ENCODE peak calls at places on chromosomes 4 and X, in four cellular contexts. M is activated CD4-positive, alpha-beta T cell treated with anti-CD3 and anti-CD28 coated beads, Interleukin-2, amount 50 U/mL, for 1 hour; I is NCI-H1694 treated with DMSO at 0.1 percent for 48 hours; R is tibial nerve. G is an unnamed sample.

GRCh38 chr4:114265342-114265741 is 285.9 kb upstream of the ARSJ start:
- DNase-seq in M (no peak), I (no peak), R (no peak), G (no peak)

GRCh38 chrX:318739-319578 is at the start of gene GTPBP6:
- DNase-seq in M (peak), I (no peak), R (peak), G (peak)

GRCh38 chr4:76993787-76994641 is 44.5 kb downstream of the SEPTIN11 start:
- DNase-seq in M (peak), I (no peak), R (no peak), G (no peak)

GRCh38 chr4:174401471-174402130 is 117.9 kb downstream of the CEP44 start:
- DNase-seq in M (no peak), I (no peak), R (no peak), G (no peak)

GRCh38 chr4:87120411-87121162 is 99.8 kb downstream of the KLHL8 start:
- DNase-seq in M (no peak), I (no peak), R (peak), G (no peak)

GRCh38 chrX:65894138-65894537 is 145.7 kb downstream of the VSIG4 start:
- DNase-seq in M (no peak), I (no peak), R (no peak), G (peak)

GRCh38 chr4:17324431-17324830 is 187.5 kb downstream of the QDPR start:
- DNase-seq in M (peak), I (peak), R (peak), G (no peak)

GRCh38 chr4:6681191-6681590 is 12.5 kb upstream of the S100P start:
- DNase-seq in M (no peak), I (no peak), R (no peak), G (peak)

GRCh38 chrX:44017726-44018125 is 44.5 kb upstream of the NDP start:
- DNase-seq in M (no peak), I (no peak), R (no peak), G (no peak)

GRCh38 chrX:120857240-120857639 is 18.4 kb downstream of the CT47B1 start:
- DNase-seq in M (no peak), I (no peak), R (no peak), G (no peak)

GRCh38 chr4:148998719-148999118 is 556.5 kb upstream of the NR3C2 start:
- DNase-seq in M (no peak), I (peak), R (no peak), G (no peak)

GRCh38 chr4:185847352-185848078 is 35.5 kb upstream of the SORBS2 start:
- DNase-seq in M (no peak), I (peak), R (no peak), G (no peak)

GRCh38 chr4:5003372-5003857 is 15.8 kb downstream of the CYTL1 start:
- DNase-seq in M (no peak), I (no peak), R (no peak), G (no peak)

GRCh38 chr4:159526172-159526571 is 423.3 kb downstream of the RAPGEF2 start:
- DNase-seq in M (no peak), I (no peak), R (no peak), G (no peak)

GRCh38 chr4:73690051-73690744 is 50.2 kb upstream of the CXCL8 start:
- DNase-seq in M (no peak), I (no peak), R (no peak), G (no peak)

GRCh38 chrX:109873983-109874382 is 128.9 kb upstream of the TMEM164 start:
- DNase-seq in M (no peak), I (no peak), R (no peak), G (no peak)

GRCh38 chrX:7143076-7143475 is 4.4 kb upstream of the STS start:
- DNase-seq in M (no peak), I (no peak), R (no peak), G (no peak)

GRCh38 chrX:49238735-49239134 is 3.5 kb downstream of the CCDC22 start:
- DNase-seq in M (no peak), I (no peak), R (no peak), G (peak)